ENCODE peak calls at places on chromosomes 6 and 20, in four cellular contexts. One of them, this sample, is unnamed.

GRCh38 chr20:39010496-39010895 is 48.4 kb downstream of the DHX35 start:
- DNase-seq in NCI-H1105 treated with DMSO at 0.1 percent for 48 hours: peak
- DNase-seq in DMS153: no peak
- DNase-seq in left colon: no peak
- DNase-seq in this sample: no peak

GRCh38 chr6:143864234-143864633 is at the start of gene ZC2HC1B:
- DNase-seq in DMS153: no peak
- DNase-seq in NCI-H1105 treated with DMSO at 0.1 percent for 48 hours: no peak
- DNase-seq in left colon: no peak
- DNase-seq in this sample: no peak

GRCh38 chr6:37818536-37819176 is 871 bp upstream of the ZFAND3 start:
- DNase-seq in DMS153: peak
- DNase-seq in NCI-H1105 treated with DMSO at 0.1 percent for 48 hours: peak
- DNase-seq in left colon: peak
- DNase-seq in this sample: no peak

GRCh38 chr20:53157443-53158408 is 185.6 kb downstream of the TSHZ2 start:
- DNase-seq in DMS153: no peak
- DNase-seq in NCI-H1105 treated with DMSO at 0.1 percent for 48 hours: no peak
- DNase-seq in left colon: peak
- DNase-seq in this sample: peak

GRCh38 chr20:24747015-24747712 is 201.9 kb upstream of the CST7 start:
- DNase-seq in left colon: no peak
- DNase-seq in DMS153: no peak
- DNase-seq in NCI-H1105 treated with DMSO at 0.1 percent for 48 hours: no peak
- DNase-seq in this sample: no peak

GRCh38 chr6:29506446-29507067 is 18.8 kb upstream of the MAS1L start:
- DNase-seq in NCI-H1105 treated with DMSO at 0.1 percent for 48 hours: no peak
- DNase-seq in DMS153: no peak
- DNase-seq in left colon: no peak
- DNase-seq in this sample: no peak

GRCh38 chr20:62882426-62882825 is 20.8 kb upstream of the TCFL5 start:
- DNase-seq in left colon: no peak
- DNase-seq in NCI-H1105 treated with DMSO at 0.1 percent for 48 hours: no peak
- DNase-seq in DMS153: no peak
- DNase-seq in this sample: no peak

GRCh38 chr6:26575494-26575939 is 21.2 kb upstream of the ABT1 start:
- DNase-seq in DMS153: no peak
- DNase-seq in left colon: no peak
- DNase-seq in NCI-H1105 treated with DMSO at 0.1 percent for 48 hours: no peak
- DNase-seq in this sample: no peak

GRCh38 chr20:60069626-60070025 is 111.4 kb downstream of the CDH26 start:
- DNase-seq in left colon: no peak
- DNase-seq in NCI-H1105 treated with DMSO at 0.1 percent for 48 hours: no peak
- DNase-seq in DMS153: no peak
- DNase-seq in this sample: no peak

GRCh38 chr6:20409427-20409971 is 7.8 kb downstream of the E2F3 start:
- DNase-seq in NCI-H1105 treated with DMSO at 0.1 percent for 48 hours: no peak
- DNase-seq in DMS153: no peak
- DNase-seq in left colon: no peak
- DNase-seq in this sample: no peak

GRCh38 chr6:143457563-143458359 is 7.2 kb downstream of the PEX3 start:
- DNase-seq in left colon: no peak
- DNase-seq in DMS153: no peak
- DNase-seq in NCI-H1105 treated with DMSO at 0.1 percent for 48 hours: no peak
- DNase-seq in this sample: peak

GRCh38 chr20:38970302-38970701 is 8.2 kb downstream of the DHX35 start:
- DNase-seq in left colon: no peak
- DNase-seq in NCI-H1105 treated with DMSO at 0.1 percent for 48 hours: no peak
- DNase-seq in DMS153: no peak
- DNase-seq in this sample: peak

GRCh38 chr6:126937426-126937825 is 181.0 kb upstream of the RSPO3 start:
- DNase-seq in DMS153: no peak
- DNase-seq in left colon: no peak
- DNase-seq in NCI-H1105 treated with DMSO at 0.1 percent for 48 hours: no peak
- DNase-seq in this sample: no peak

GRCh38 chr6:166588691-166589333 is 2.3 kb upstream of the RAMACL start:
- DNase-seq in NCI-H1105 treated with DMSO at 0.1 percent for 48 hours: no peak
- DNase-seq in DMS153: no peak
- DNase-seq in left colon: no peak
- DNase-seq in this sample: no peak

GRCh38 chr6:157097255-157097936 is 225.9 kb downstream of the TMEM242 start:
- DNase-seq in NCI-H1105 treated with DMSO at 0.1 percent for 48 hours: no peak
- DNase-seq in DMS153: no peak
- DNase-seq in left colon: no peak
- DNase-seq in this sample: no peak

GRCh38 chr6:37618916-37619605 is 78.6 kb downstream of the MDGA1 start:
- DNase-seq in DMS153: no peak
- DNase-seq in left colon: no peak
- DNase-seq in NCI-H1105 treated with DMSO at 0.1 percent for 48 hours: peak
- DNase-seq in this sample: no peak

GRCh38 chr6:112017169-112017568 is 36.7 kb upstream of the CCN6 start:
- DNase-seq in DMS153: no peak
- DNase-seq in NCI-H1105 treated with DMSO at 0.1 percent for 48 hours: no peak
- DNase-seq in left colon: no peak
- DNase-seq in this sample: no peak

GRCh38 chr6:31272431-31272830 is 539 bp upstream of the HLA-C start:
- DNase-seq in left colon: no peak
- DNase-seq in DMS153: no peak
- DNase-seq in NCI-H1105 treated with DMSO at 0.1 percent for 48 hours: no peak
- DNase-seq in this sample: no peak

This sample was measured in HS-27A.